ENCODE peak calls at places on chromosome 10, in nine cellular contexts. One of them, this sample, is unnamed. For H3K4me1, the result is how much of the 10 kb centered on the place peaks cover.

GRCh38 chr10:132962623-132963429 is 20.5 kb upstream of the CFAP46 start:
- DNase-seq in ovary: no peak
- DNase-seq in A549: no peak
- DNase-seq in tibial nerve: no peak
- DNase-seq in OCI-LY7: no peak
- DNase-seq in uterus: no peak
- DNase-seq in esophagus squamous epithelium: no peak
- DNase-seq in transverse colon: no peak
- DNase-seq in upper lobe of right lung: no peak
- DNase-seq in this sample: no peak

GRCh38 chr10:26334932-26335573 is 103.1 kb upstream of the APBB1IP start:
- DNase-seq in ovary: no peak
- DNase-seq in A549: peak
- DNase-seq in tibial nerve: no peak
- DNase-seq in OCI-LY7: peak
- DNase-seq in uterus: peak
- DNase-seq in esophagus squamous epithelium: no peak
- DNase-seq in transverse colon: peak
- DNase-seq in upper lobe of right lung: no peak
- DNase-seq in this sample: peak

GRCh38 chr10:61606971-61607907 is 55.5 kb upstream of the CABCOCO1 start:
- DNase-seq in ovary: no peak
- DNase-seq in A549: peak
- DNase-seq in tibial nerve: no peak
- DNase-seq in OCI-LY7: peak
- DNase-seq in uterus: no peak
- DNase-seq in esophagus squamous epithelium: no peak
- DNase-seq in transverse colon: no peak
- DNase-seq in upper lobe of right lung: no peak
- DNase-seq in this sample: no peak

GRCh38 chr10:27192284-27192683 is 37.1 kb downstream of the MASTL start:
- DNase-seq in ovary: no peak
- DNase-seq in A549: peak
- DNase-seq in tibial nerve: no peak
- DNase-seq in OCI-LY7: no peak
- DNase-seq in uterus: no peak
- DNase-seq in esophagus squamous epithelium: no peak
- DNase-seq in transverse colon: no peak
- DNase-seq in upper lobe of right lung: no peak
- DNase-seq in this sample: no peak

GRCh38 chr10:33008499-33009243 is 50.6 kb upstream of the ITGB1 start:
- DNase-seq in ovary: peak
- DNase-seq in A549: peak
- DNase-seq in tibial nerve: peak
- DNase-seq in OCI-LY7: peak
- DNase-seq in uterus: peak
- DNase-seq in esophagus squamous epithelium: no peak
- DNase-seq in transverse colon: peak
- DNase-seq in upper lobe of right lung: no peak
- DNase-seq in this sample: peak

GRCh38 chr10:3624367-3624766 is 160.6 kb downstream of the KLF6 start:
- DNase-seq in ovary: no peak
- DNase-seq in A549: no peak
- DNase-seq in tibial nerve: no peak
- DNase-seq in OCI-LY7: peak
- DNase-seq in uterus: no peak
- DNase-seq in esophagus squamous epithelium: no peak
- DNase-seq in transverse colon: no peak
- DNase-seq in upper lobe of right lung: no peak
- DNase-seq in this sample: no peak

GRCh38 chr10:101136007-101136707 is 5.1 kb downstream of the TLX1 start:
- DNase-seq in ovary: no peak
- DNase-seq in A549: no peak
- DNase-seq in tibial nerve: no peak
- DNase-seq in OCI-LY7: no peak
- DNase-seq in uterus: no peak
- DNase-seq in esophagus squamous epithelium: no peak
- DNase-seq in transverse colon: no peak
- DNase-seq in upper lobe of right lung: no peak
- DNase-seq in this sample: no peak

GRCh38 chr10:117647306-117647705 is 104.8 kb downstream of the EMX2 start:
- DNase-seq in ovary: no peak
- DNase-seq in A549: no peak
- DNase-seq in tibial nerve: no peak
- DNase-seq in OCI-LY7: no peak
- DNase-seq in uterus: no peak
- DNase-seq in esophagus squamous epithelium: no peak
- DNase-seq in transverse colon: no peak
- DNase-seq in upper lobe of right lung: no peak
- DNase-seq in this sample: no peak

GRCh38 chr10:122164815-122165491 is 106.1 kb upstream of the BTBD16 start:
- DNase-seq in ovary: no peak
- DNase-seq in A549: no peak
- DNase-seq in tibial nerve: no peak
- DNase-seq in OCI-LY7: no peak
- DNase-seq in uterus: no peak
- DNase-seq in esophagus squamous epithelium: no peak
- DNase-seq in transverse colon: no peak
- DNase-seq in upper lobe of right lung: no peak
- DNase-seq in this sample: no peak

GRCh38 chr10:349081-349480 is 213.8 kb downstream of the ZMYND11 start:
- DNase-seq in ovary: no peak
- DNase-seq in A549: no peak
- DNase-seq in tibial nerve: peak
- DNase-seq in OCI-LY7: no peak
- DNase-seq in uterus: no peak
- DNase-seq in esophagus squamous epithelium: no peak
- DNase-seq in transverse colon: no peak
- DNase-seq in upper lobe of right lung: peak
- DNase-seq in this sample: peak

GRCh38 chr10:43235070-43235900 is 31.6 kb downstream of the RASGEF1A start:
- DNase-seq in ovary: no peak
- DNase-seq in A549: no peak
- DNase-seq in tibial nerve: no peak
- DNase-seq in OCI-LY7: no peak
- DNase-seq in uterus: no peak
- DNase-seq in esophagus squamous epithelium: no peak
- DNase-seq in transverse colon: no peak
- DNase-seq in upper lobe of right lung: peak
- DNase-seq in this sample: peak

GRCh38 chr10:73991846-73992245 is 6.1 kb upstream of the VCL start:
- DNase-seq in ovary: no peak
- DNase-seq in A549: no peak
- DNase-seq in tibial nerve: no peak
- DNase-seq in OCI-LY7: peak
- DNase-seq in uterus: no peak
- DNase-seq in esophagus squamous epithelium: no peak
- DNase-seq in transverse colon: peak
- DNase-seq in upper lobe of right lung: peak
- DNase-seq in this sample: no peak

GRCh38 chr10:43156590-43157340 is 18.5 kb downstream of the CSGALNACT2 start:
- DNase-seq in ovary: no peak
- DNase-seq in A549: no peak
- DNase-seq in tibial nerve: no peak
- DNase-seq in OCI-LY7: no peak
- DNase-seq in uterus: no peak
- DNase-seq in esophagus squamous epithelium: no peak
- DNase-seq in transverse colon: no peak
- DNase-seq in upper lobe of right lung: no peak
- DNase-seq in this sample: no peak

GRCh38 chr10:19918800-19919199 is 102.6 kb downstream of the PLXDC2 start:
- DNase-seq in ovary: no peak
- DNase-seq in A549: no peak
- DNase-seq in tibial nerve: no peak
- DNase-seq in OCI-LY7: no peak
- DNase-seq in uterus: no peak
- DNase-seq in esophagus squamous epithelium: no peak
- DNase-seq in transverse colon: no peak
- DNase-seq in upper lobe of right lung: no peak
- DNase-seq in this sample: no peak

GRCh38 chr10:114406455-114406854 is 2.2 kb upstream of the AFAP1L2 start:
- DNase-seq in ovary: no peak
- DNase-seq in A549: no peak
- DNase-seq in tibial nerve: no peak
- DNase-seq in OCI-LY7: no peak
- DNase-seq in uterus: no peak
- DNase-seq in esophagus squamous epithelium: no peak
- DNase-seq in transverse colon: no peak
- DNase-seq in upper lobe of right lung: no peak
- DNase-seq in this sample: no peak

GRCh38 chr10:45374451-45375052 is 536 bp downstream of the ALOX5 start:
- DNase-seq in ovary: no peak
- DNase-seq in A549: no peak
- DNase-seq in tibial nerve: no peak
- DNase-seq in OCI-LY7: peak
- DNase-seq in uterus: no peak
- DNase-seq in esophagus squamous epithelium: no peak
- DNase-seq in transverse colon: no peak
- DNase-seq in upper lobe of right lung: peak
- DNase-seq in this sample: no peak

GRCh38 chr10:46006219-46006618 is 24.2 kb downstream of the NCOA4 start:
- DNase-seq in ovary: no peak
- DNase-seq in A549: no peak
- DNase-seq in tibial nerve: no peak
- DNase-seq in OCI-LY7: no peak
- DNase-seq in uterus: no peak
- DNase-seq in esophagus squamous epithelium: no peak
- DNase-seq in transverse colon: no peak
- DNase-seq in upper lobe of right lung: no peak
- DNase-seq in this sample: no peak

GRCh38 chr10:650691-651615 is 38.5 kb downstream of the DIP2C start:
- DNase-seq in ovary: no peak
- DNase-seq in A549: no peak
- DNase-seq in tibial nerve: no peak
- DNase-seq in OCI-LY7: no peak
- DNase-seq in uterus: no peak
- DNase-seq in esophagus squamous epithelium: no peak
- DNase-seq in transverse colon: no peak
- DNase-seq in upper lobe of right lung: no peak
- DNase-seq in this sample: peak

GRCh38 chr10:79346388-79347225 is 662 bp upstream of the PPIF start:
- DNase-seq in ovary: no peak
- DNase-seq in A549: no peak
- DNase-seq in tibial nerve: no peak
- DNase-seq in OCI-LY7: peak
- DNase-seq in uterus: peak
- DNase-seq in esophagus squamous epithelium: no peak
- DNase-seq in transverse colon: no peak
- DNase-seq in upper lobe of right lung: peak
- DNase-seq in this sample: peak
- H3K4me1 ChIP-seq in ovary: under half
- H3K4me1 ChIP-seq in A549: under half
- H3K4me1 ChIP-seq in tibial nerve: under half
- H3K4me1 ChIP-seq in OCI-LY7: under half
- H3K4me1 ChIP-seq in uterus: under half
- H3K4me1 ChIP-seq in esophagus squamous epithelium: under half
- H3K4me1 ChIP-seq in transverse colon: under half
- H3K4me1 ChIP-seq in upper lobe of right lung: under half
- H3K4me1 ChIP-seq in this sample: under half

GRCh38 chr10:70162892-70163201 is 7.5 kb downstream of the SAR1A start:
- DNase-seq in ovary: no peak
- DNase-seq in A549: no peak
- DNase-seq in tibial nerve: no peak
- DNase-seq in OCI-LY7: no peak
- DNase-seq in uterus: no peak
- DNase-seq in esophagus squamous epithelium: no peak
- DNase-seq in transverse colon: no peak
- DNase-seq in upper lobe of right lung: no peak
- DNase-seq in this sample: no peak
- TF ChIP-seq CTCF in ovary: no peak
- TF ChIP-seq CTCF in A549: no peak
- TF ChIP-seq CTCF in tibial nerve: no peak
- TF ChIP-seq CTCF in OCI-LY7: no peak
- TF ChIP-seq CTCF in uterus: no peak
- TF ChIP-seq CTCF in esophagus squamous epithelium: no peak
- TF ChIP-seq CTCF in transverse colon: no peak
- TF ChIP-seq CTCF in upper lobe of right lung: no peak
- TF ChIP-seq CTCF in this sample: no peak

GRCh38 chr10:48468130-48468790 is 136.6 kb downstream of the ARHGAP22 start:
- DNase-seq in ovary: no peak
- DNase-seq in A549: no peak
- DNase-seq in tibial nerve: no peak
- DNase-seq in OCI-LY7: no peak
- DNase-seq in uterus: no peak
- DNase-seq in esophagus squamous epithelium: no peak
- DNase-seq in transverse colon: no peak
- DNase-seq in upper lobe of right lung: no peak
- DNase-seq in this sample: no peak

GRCh38 chr10:48465860-48466521 is 138.9 kb downstream of the ARHGAP22 start:
- DNase-seq in ovary: no peak
- DNase-seq in A549: no peak
- DNase-seq in tibial nerve: no peak
- DNase-seq in OCI-LY7: no peak
- DNase-seq in uterus: peak
- DNase-seq in esophagus squamous epithelium: no peak
- DNase-seq in transverse colon: no peak
- DNase-seq in upper lobe of right lung: peak
- DNase-seq in this sample: no peak

GRCh38 chr10:48468866-48469511 is 135.9 kb downstream of the ARHGAP22 start:
- DNase-seq in ovary: no peak
- DNase-seq in A549: no peak
- DNase-seq in tibial nerve: no peak
- DNase-seq in OCI-LY7: no peak
- DNase-seq in uterus: peak
- DNase-seq in esophagus squamous epithelium: no peak
- DNase-seq in transverse colon: no peak
- DNase-seq in upper lobe of right lung: peak
- DNase-seq in this sample: peak

GRCh38 chr10:48466611-48467240 is 138.1 kb downstream of the ARHGAP22 start:
- DNase-seq in ovary: peak
- DNase-seq in A549: no peak
- DNase-seq in tibial nerve: no peak
- DNase-seq in OCI-LY7: no peak
- DNase-seq in uterus: peak
- DNase-seq in esophagus squamous epithelium: no peak
- DNase-seq in transverse colon: no peak
- DNase-seq in upper lobe of right lung: peak
- DNase-seq in this sample: no peak

DNA sequence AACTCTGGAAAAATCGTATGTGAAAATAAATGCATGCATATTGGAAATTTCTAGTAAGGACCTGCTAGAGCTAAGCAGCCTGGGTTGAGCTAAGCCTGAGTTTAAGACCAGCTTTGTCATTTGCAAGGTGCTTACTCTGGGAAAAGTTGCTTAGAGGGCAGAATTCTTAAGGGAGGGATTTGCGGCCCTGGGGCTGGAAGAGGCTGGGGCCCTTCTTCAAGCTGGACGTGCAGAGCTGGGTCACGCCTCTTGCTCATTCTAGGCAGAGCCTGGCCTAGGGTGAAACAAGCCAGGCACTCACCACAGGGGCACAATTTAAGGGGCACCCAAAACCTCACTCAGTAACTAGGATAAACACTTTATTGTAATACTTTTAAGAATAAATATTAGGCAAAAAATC is 137.2 kb downstream of the ARHGAP22 start:
- DNase-seq in ovary: no peak
- DNase-seq in A549: no peak
- DNase-seq in tibial nerve: no peak
- DNase-seq in OCI-LY7: no peak
- DNase-seq in uterus: no peak
- DNase-seq in esophagus squamous epithelium: no peak
- DNase-seq in transverse colon: no peak
- DNase-seq in upper lobe of right lung: no peak
- DNase-seq in this sample: no peak
- H3K4me1 ChIP-seq in ovary: under half
- H3K4me1 ChIP-seq in A549: under half
- H3K4me1 ChIP-seq in tibial nerve: under half
- H3K4me1 ChIP-seq in OCI-LY7: under half
- H3K4me1 ChIP-seq in uterus: under half
- H3K4me1 ChIP-seq in esophagus squamous epithelium: under half
- H3K4me1 ChIP-seq in transverse colon: under half
- H3K4me1 ChIP-seq in upper lobe of right lung: under half
- H3K4me1 ChIP-seq in this sample: under half

GRCh38 chr10:91335147-91335546 is 75.0 kb upstream of the HECTD2 start:
- DNase-seq in ovary: no peak
- DNase-seq in A549: peak
- DNase-seq in tibial nerve: no peak
- DNase-seq in OCI-LY7: no peak
- DNase-seq in uterus: no peak
- DNase-seq in esophagus squamous epithelium: no peak
- DNase-seq in transverse colon: no peak
- DNase-seq in upper lobe of right lung: no peak
- DNase-seq in this sample: no peak
- TF ChIP-seq CTCF in ovary: no peak
- TF ChIP-seq CTCF in A549: no peak
- TF ChIP-seq CTCF in tibial nerve: no peak
- TF ChIP-seq CTCF in OCI-LY7: no peak
- TF ChIP-seq CTCF in uterus: no peak
- TF ChIP-seq CTCF in esophagus squamous epithelium: no peak
- TF ChIP-seq CTCF in transverse colon: no peak
- TF ChIP-seq CTCF in upper lobe of right lung: no peak
- TF ChIP-seq CTCF in this sample: no peak

This sample was measured in sigmoid colon.